ENCODE peak calls at places on chromosomes 12 and 14, in nine cellular contexts. U is stimulated activated naive B cell treated with anti-CD40 and anti-IgM and Interleukin-4, amounts not matched to agents 10 μg/mL and 1 μg/mL and 100 μg/mL, for 72 hours; D is GM13976; C is central memory CD4-positive, alpha-beta T cell; W is RWPE2; P is iris pigment epithelial cell; H is cerebellar nuclear complex; M is HS-5; K is amniotic stem cell. V is an unnamed sample.

GRCh38 chr12:54420766-54421144 is 1.7 kb upstream of the ITGA5 start:
- DNase-seq in H (no peak), U (no peak), W (no peak), C (no peak), D (no peak), K (no peak), M (no peak), P (no peak), V (no peak)

GRCh38 chr12:57158665-57159064 is 11.2 kb upstream of the LRP1-AS start:
- DNase-seq in U (no peak), D (no peak), W (no peak), K (no peak), M (no peak), C (no peak), P (no peak), H (no peak), V (no peak)

GRCh38 chr14:88422919-88423318 is 37.5 kb downstream of the SPATA7 start:
- DNase-seq in K (peak; percentile 25), P (peak; percentile 89), C (no peak), H (no peak), U (no peak), M (peak; percentile 54), D (no peak), W (no peak), V (peak; percentile 93)

GRCh38 chr12:87841935-87842334 is 187.3 kb downstream of the C12orf50 start:
- DNase-seq in H (no peak), C (no peak), W (no peak), U (no peak), K (no peak), P (no peak), D (no peak), M (no peak), V (no peak)

GRCh38 chr12:50088577-50089335 is 3.6 kb downstream of the SMARCD1 start:
- DNase-seq in D (peak; percentile 76), M (no peak), C (peak; percentile 51), K (peak; percentile 26), W (no peak), P (peak; percentile 36), H (no peak), U (peak; percentile 41), V (peak; percentile 83)

GRCh38 chr12:57149309-57149900 is 2.0 kb upstream of the LRP1-AS start:
- DNase-seq in W (no peak), H (no peak), C (no peak), M (no peak), P (peak; percentile 80), K (no peak), U (no peak), D (no peak), V (peak; percentile 17)

GRCh38 chr12:48618541-48618940 is 48.7 kb upstream of the LALBA start:
- DNase-seq in W (no peak), D (peak; percentile 73), H (no peak), M (peak; percentile 46), C (peak; percentile 64), P (peak; percentile 73), U (peak; percentile 59), K (peak; percentile 58), V (peak; percentile 81)

GRCh38 chr12:111435661-111436201 is 30.0 kb downstream of the SH2B3 start:
- DNase-seq in K (no peak), D (no peak), M (no peak), C (peak; percentile 39), P (no peak), H (no peak), W (peak; percentile 49), U (no peak), V (no peak)

GRCh38 chr14:62001988-62002387 is 239.8 kb downstream of the SNAPC1 start:
- DNase-seq in U (no peak), W (no peak), C (no peak), P (no peak), D (no peak), K (no peak), H (no peak), M (no peak), V (peak; percentile 36)

GRCh38 chr12:2640709-2641108 is 154.1 kb upstream of the FKBP4 start:
- DNase-seq in D (no peak), C (no peak), K (peak; percentile 90), H (no peak), U (no peak), M (peak; percentile 85), W (peak; percentile 88), P (peak; percentile 98), V (peak; percentile 61)

GRCh38 chr14:61379639-61380184 is 58.3 kb downstream of the PRKCH start:
- DNase-seq in P (no peak), K (no peak), M (no peak), U (no peak), C (no peak), D (no peak), W (no peak), H (no peak), V (no peak)

GRCh38 chr12:127398026-127398715 is 868.8 kb upstream of the TMEM132C start:
- DNase-seq in H (no peak), M (no peak), U (no peak), D (no peak), P (peak; percentile 7), C (no peak), W (no peak), K (no peak), V (no peak)

GRCh38 chr14:85417396-85417795 is 112.5 kb upstream of the FLRT2 start:
- DNase-seq in P (no peak), W (no peak), H (no peak), C (no peak), K (no peak), D (no peak), M (no peak), U (no peak), V (no peak)

GRCh38 chr14:63726499-63726898 is 1.4 kb downstream of the SGPP1 start:
- DNase-seq in C (no peak), H (no peak), M (no peak), D (no peak), W (no peak), P (no peak), K (no peak), U (no peak), V (no peak)

GRCh38 chr12:12294215-12295005 is 27.6 kb upstream of the LRP6 start:
- DNase-seq in C (no peak), K (no peak), P (no peak), D (no peak), H (no peak), W (no peak), U (no peak), M (no peak), V (no peak)

GRCh38 chr12:10211975-10212622 is 578 bp upstream of the GABARAPL1 start:
- DNase-seq in D (peak; percentile 83), W (peak; percentile 87), K (peak; percentile 96), U (peak; percentile 55), P (peak; percentile 100), M (peak; percentile 98), C (peak; percentile 87), H (peak; percentile 67), V (peak; percentile 99)

GRCh38 chr14:74980746-74981661 is 21.7 kb upstream of the EIF2B2 start:
- DNase-seq in U (no peak), H (no peak), D (peak; percentile 25), K (no peak), P (peak; percentile 71), M (no peak), W (peak; percentile 68), C (no peak), V (peak; percentile 42)

GRCh38 chr12:115710104-115710564 is 567.4 kb downstream of the MED13L start:
- DNase-seq in K (no peak), D (no peak), W (no peak), U (no peak), P (peak; percentile 63), H (no peak), C (no peak), M (no peak), V (peak; percentile 5)

GRCh38 chr14:71733210-71733883 is 198.9 kb upstream of the RGS6 start:
- DNase-seq in U (no peak), W (no peak), P (peak; percentile 81), M (no peak), H (no peak), D (no peak), C (no peak), K (no peak), V (no peak)

GRCh38 chr12:124685689-124685993 is 118.2 kb upstream of the NCOR2 start:
- DNase-seq in M (no peak), D (no peak), C (no peak), H (no peak), U (no peak), P (no peak), K (no peak), W (no peak), V (no peak)

GRCh38 chr14:93369393-93370266 is 22.6 kb downstream of the COX8C start:
- DNase-seq in P (no peak), M (no peak), U (peak; percentile 33), D (peak; percentile 48), C (no peak), H (no peak), K (no peak), W (no peak), V (peak; percentile 7)

GRCh38 chr14:30885840-30886740 is 11.7 kb downstream of the COCH start:
- DNase-seq in W (no peak), U (no peak), K (no peak), P (no peak), D (no peak), H (no peak), C (no peak), M (no peak), V (no peak)